ENCODE peak calls at places on chromosomes 13 and 19, in eight cellular contexts. One of them, this sample, is unnamed.

GRCh38 chr19:29610213-29610573 is 4.1 kb downstream of the POP4 start:
- DNase-seq in stimulated activated CD8-positive, alpha-beta memory T cell treated with anti-CD3 and anti-CD28 coated beads, Interleukin-4, amount 100 ng/mL, for 1 hour: no peak
- DNase-seq in stimulated activated CD4-positive, alpha-beta T cell treated with anti-CD3 and anti-CD28 coated beads, TNF-alpha, amount 100 ng/mL, for 24 hours: no peak
- DNase-seq in pancreas: no peak
- DNase-seq in PC-3: no peak
- DNase-seq in mucosa of gallbladder: no peak
- DNase-seq in amygdala: no peak
- DNase-seq in HL-60: no peak
- DNase-seq in this sample: no peak

GRCh38 chr13:26914624-26915023 is 154.0 kb upstream of the GPR12 start:
- DNase-seq in stimulated activated CD8-positive, alpha-beta memory T cell treated with anti-CD3 and anti-CD28 coated beads, Interleukin-4, amount 100 ng/mL, for 1 hour: no peak
- DNase-seq in stimulated activated CD4-positive, alpha-beta T cell treated with anti-CD3 and anti-CD28 coated beads, TNF-alpha, amount 100 ng/mL, for 24 hours: no peak
- DNase-seq in pancreas: no peak
- DNase-seq in PC-3: no peak
- DNase-seq in mucosa of gallbladder: no peak
- DNase-seq in amygdala: no peak
- DNase-seq in HL-60: no peak
- DNase-seq in this sample: peak; percentile 53

GRCh38 chr13:94344126-94344863 is 135.2 kb downstream of the DCT start:
- DNase-seq in stimulated activated CD8-positive, alpha-beta memory T cell treated with anti-CD3 and anti-CD28 coated beads, Interleukin-4, amount 100 ng/mL, for 1 hour: no peak
- DNase-seq in stimulated activated CD4-positive, alpha-beta T cell treated with anti-CD3 and anti-CD28 coated beads, TNF-alpha, amount 100 ng/mL, for 24 hours: no peak
- DNase-seq in pancreas: no peak
- DNase-seq in PC-3: no peak
- DNase-seq in mucosa of gallbladder: no peak
- DNase-seq in amygdala: no peak
- DNase-seq in HL-60: no peak
- DNase-seq in this sample: no peak

GRCh38 chr13:113584870-113585671 is 518 bp downstream of the TFDP1 start:
- DNase-seq in stimulated activated CD8-positive, alpha-beta memory T cell treated with anti-CD3 and anti-CD28 coated beads, Interleukin-4, amount 100 ng/mL, for 1 hour: no peak
- DNase-seq in stimulated activated CD4-positive, alpha-beta T cell treated with anti-CD3 and anti-CD28 coated beads, TNF-alpha, amount 100 ng/mL, for 24 hours: no peak
- DNase-seq in pancreas: no peak
- DNase-seq in PC-3: peak; percentile 11
- DNase-seq in mucosa of gallbladder: no peak
- DNase-seq in amygdala: no peak
- DNase-seq in HL-60: no peak
- DNase-seq in this sample: peak; percentile 34

GRCh38 chr13:66077286-66077685 is 1152.8 kb downstream of the PCDH9 start:
- DNase-seq in stimulated activated CD8-positive, alpha-beta memory T cell treated with anti-CD3 and anti-CD28 coated beads, Interleukin-4, amount 100 ng/mL, for 1 hour: no peak
- DNase-seq in stimulated activated CD4-positive, alpha-beta T cell treated with anti-CD3 and anti-CD28 coated beads, TNF-alpha, amount 100 ng/mL, for 24 hours: no peak
- DNase-seq in pancreas: no peak
- DNase-seq in PC-3: peak; percentile 38
- DNase-seq in mucosa of gallbladder: no peak
- DNase-seq in amygdala: no peak
- DNase-seq in HL-60: peak; percentile 22
- DNase-seq in this sample: no peak

GRCh38 chr19:55777528-55777927 is 8.6 kb downstream of the RFPL4AL1 start:
- DNase-seq in stimulated activated CD8-positive, alpha-beta memory T cell treated with anti-CD3 and anti-CD28 coated beads, Interleukin-4, amount 100 ng/mL, for 1 hour: no peak
- DNase-seq in stimulated activated CD4-positive, alpha-beta T cell treated with anti-CD3 and anti-CD28 coated beads, TNF-alpha, amount 100 ng/mL, for 24 hours: no peak
- DNase-seq in pancreas: no peak
- DNase-seq in PC-3: peak; percentile 30
- DNase-seq in mucosa of gallbladder: no peak
- DNase-seq in amygdala: no peak
- DNase-seq in HL-60: no peak
- DNase-seq in this sample: peak; percentile 35

GRCh38 chr13:49693191-49693733 is 2.0 kb upstream of the EBPL start:
- DNase-seq in stimulated activated CD8-positive, alpha-beta memory T cell treated with anti-CD3 and anti-CD28 coated beads, Interleukin-4, amount 100 ng/mL, for 1 hour: no peak
- DNase-seq in stimulated activated CD4-positive, alpha-beta T cell treated with anti-CD3 and anti-CD28 coated beads, TNF-alpha, amount 100 ng/mL, for 24 hours: no peak
- DNase-seq in pancreas: no peak
- DNase-seq in PC-3: peak; percentile 76
- DNase-seq in mucosa of gallbladder: no peak
- DNase-seq in amygdala: no peak
- DNase-seq in HL-60: no peak
- DNase-seq in this sample: no peak

GRCh38 chr19:3097442-3097871 is 3.3 kb downstream of the GNA11 start:
- DNase-seq in stimulated activated CD8-positive, alpha-beta memory T cell treated with anti-CD3 and anti-CD28 coated beads, Interleukin-4, amount 100 ng/mL, for 1 hour: no peak
- DNase-seq in stimulated activated CD4-positive, alpha-beta T cell treated with anti-CD3 and anti-CD28 coated beads, TNF-alpha, amount 100 ng/mL, for 24 hours: no peak
- DNase-seq in pancreas: no peak
- DNase-seq in PC-3: no peak
- DNase-seq in mucosa of gallbladder: no peak
- DNase-seq in amygdala: no peak
- DNase-seq in HL-60: no peak
- DNase-seq in this sample: no peak

GRCh38 chr13:111201304-111201940 is 86.3 kb downstream of the ARHGEF7 start:
- DNase-seq in stimulated activated CD8-positive, alpha-beta memory T cell treated with anti-CD3 and anti-CD28 coated beads, Interleukin-4, amount 100 ng/mL, for 1 hour: no peak
- DNase-seq in stimulated activated CD4-positive, alpha-beta T cell treated with anti-CD3 and anti-CD28 coated beads, TNF-alpha, amount 100 ng/mL, for 24 hours: no peak
- DNase-seq in pancreas: no peak
- DNase-seq in PC-3: no peak
- DNase-seq in mucosa of gallbladder: no peak
- DNase-seq in amygdala: no peak
- DNase-seq in HL-60: peak; percentile 57
- DNase-seq in this sample: no peak

GRCh38 chr13:30916991-30917390 is 10.9 kb downstream of the MEDAG start:
- DNase-seq in stimulated activated CD8-positive, alpha-beta memory T cell treated with anti-CD3 and anti-CD28 coated beads, Interleukin-4, amount 100 ng/mL, for 1 hour: no peak
- DNase-seq in stimulated activated CD4-positive, alpha-beta T cell treated with anti-CD3 and anti-CD28 coated beads, TNF-alpha, amount 100 ng/mL, for 24 hours: no peak
- DNase-seq in pancreas: no peak
- DNase-seq in PC-3: no peak
- DNase-seq in mucosa of gallbladder: no peak
- DNase-seq in amygdala: no peak
- DNase-seq in HL-60: no peak
- DNase-seq in this sample: no peak

GRCh38 chr13:44932850-44933251 is 56.4 kb downstream of the NUFIP1 start:
- DNase-seq in stimulated activated CD8-positive, alpha-beta memory T cell treated with anti-CD3 and anti-CD28 coated beads, Interleukin-4, amount 100 ng/mL, for 1 hour: no peak
- DNase-seq in stimulated activated CD4-positive, alpha-beta T cell treated with anti-CD3 and anti-CD28 coated beads, TNF-alpha, amount 100 ng/mL, for 24 hours: no peak
- DNase-seq in pancreas: no peak
- DNase-seq in PC-3: peak; percentile 76
- DNase-seq in mucosa of gallbladder: no peak
- DNase-seq in amygdala: no peak
- DNase-seq in HL-60: no peak
- DNase-seq in this sample: no peak

GRCh38 chr19:10001899-10002298 is 8.4 kb downstream of the COL5A3 start:
- DNase-seq in stimulated activated CD8-positive, alpha-beta memory T cell treated with anti-CD3 and anti-CD28 coated beads, Interleukin-4, amount 100 ng/mL, for 1 hour: no peak
- DNase-seq in stimulated activated CD4-positive, alpha-beta T cell treated with anti-CD3 and anti-CD28 coated beads, TNF-alpha, amount 100 ng/mL, for 24 hours: no peak
- DNase-seq in pancreas: no peak
- DNase-seq in PC-3: peak; percentile 32
- DNase-seq in mucosa of gallbladder: peak; percentile 33
- DNase-seq in amygdala: no peak
- DNase-seq in HL-60: no peak
- DNase-seq in this sample: peak; percentile 59

GRCh38 chr13:111962431-111962891 is 104.5 kb upstream of the SOX1 start:
- DNase-seq in stimulated activated CD8-positive, alpha-beta memory T cell treated with anti-CD3 and anti-CD28 coated beads, Interleukin-4, amount 100 ng/mL, for 1 hour: no peak
- DNase-seq in stimulated activated CD4-positive, alpha-beta T cell treated with anti-CD3 and anti-CD28 coated beads, TNF-alpha, amount 100 ng/mL, for 24 hours: no peak
- DNase-seq in pancreas: no peak
- DNase-seq in PC-3: peak; percentile 2
- DNase-seq in mucosa of gallbladder: no peak
- DNase-seq in amygdala: no peak
- DNase-seq in HL-60: peak; percentile 8
- DNase-seq in this sample: no peak

GRCh38 chr13:48160879-48161278 is 66.0 kb upstream of the MED4 start:
- DNase-seq in stimulated activated CD8-positive, alpha-beta memory T cell treated with anti-CD3 and anti-CD28 coated beads, Interleukin-4, amount 100 ng/mL, for 1 hour: no peak
- DNase-seq in stimulated activated CD4-positive, alpha-beta T cell treated with anti-CD3 and anti-CD28 coated beads, TNF-alpha, amount 100 ng/mL, for 24 hours: no peak
- DNase-seq in pancreas: no peak
- DNase-seq in PC-3: peak; percentile 44
- DNase-seq in mucosa of gallbladder: no peak
- DNase-seq in amygdala: no peak
- DNase-seq in HL-60: no peak
- DNase-seq in this sample: no peak

GRCh38 chr19:42397315-42398166 is 7.4 kb upstream of the CNFN start:
- DNase-seq in stimulated activated CD8-positive, alpha-beta memory T cell treated with anti-CD3 and anti-CD28 coated beads, Interleukin-4, amount 100 ng/mL, for 1 hour: no peak
- DNase-seq in stimulated activated CD4-positive, alpha-beta T cell treated with anti-CD3 and anti-CD28 coated beads, TNF-alpha, amount 100 ng/mL, for 24 hours: no peak
- DNase-seq in pancreas: no peak
- DNase-seq in PC-3: no peak
- DNase-seq in mucosa of gallbladder: no peak
- DNase-seq in amygdala: no peak
- DNase-seq in HL-60: no peak
- DNase-seq in this sample: peak; percentile 22

GRCh38 chr19:4589579-4590410 is 30.3 kb upstream of the SEMA6B start:
- DNase-seq in stimulated activated CD8-positive, alpha-beta memory T cell treated with anti-CD3 and anti-CD28 coated beads, Interleukin-4, amount 100 ng/mL, for 1 hour: no peak
- DNase-seq in stimulated activated CD4-positive, alpha-beta T cell treated with anti-CD3 and anti-CD28 coated beads, TNF-alpha, amount 100 ng/mL, for 24 hours: no peak
- DNase-seq in pancreas: no peak
- DNase-seq in PC-3: peak; percentile 30
- DNase-seq in mucosa of gallbladder: no peak
- DNase-seq in amygdala: no peak
- DNase-seq in HL-60: no peak
- DNase-seq in this sample: no peak

GRCh38 chr19:4688587-4688986 is 18.4 kb upstream of the MYDGF start:
- DNase-seq in stimulated activated CD8-positive, alpha-beta memory T cell treated with anti-CD3 and anti-CD28 coated beads, Interleukin-4, amount 100 ng/mL, for 1 hour: no peak
- DNase-seq in stimulated activated CD4-positive, alpha-beta T cell treated with anti-CD3 and anti-CD28 coated beads, TNF-alpha, amount 100 ng/mL, for 24 hours: no peak
- DNase-seq in pancreas: no peak
- DNase-seq in PC-3: no peak
- DNase-seq in mucosa of gallbladder: no peak
- DNase-seq in amygdala: no peak
- DNase-seq in HL-60: no peak
- DNase-seq in this sample: no peak

GRCh38 chr19:10339380-10339960 is at the start of gene ICAM3:
- DNase-seq in stimulated activated CD8-positive, alpha-beta memory T cell treated with anti-CD3 and anti-CD28 coated beads, Interleukin-4, amount 100 ng/mL, for 1 hour: peak; percentile 45
- DNase-seq in stimulated activated CD4-positive, alpha-beta T cell treated with anti-CD3 and anti-CD28 coated beads, TNF-alpha, amount 100 ng/mL, for 24 hours: peak; percentile 42
- DNase-seq in pancreas: no peak
- DNase-seq in PC-3: no peak
- DNase-seq in mucosa of gallbladder: no peak
- DNase-seq in amygdala: no peak
- DNase-seq in HL-60: peak; percentile 41
- DNase-seq in this sample: no peak

GRCh38 chr19:56476671-56477428 is at the start of gene ZNF667:
- DNase-seq in stimulated activated CD8-positive, alpha-beta memory T cell treated with anti-CD3 and anti-CD28 coated beads, Interleukin-4, amount 100 ng/mL, for 1 hour: no peak
- DNase-seq in stimulated activated CD4-positive, alpha-beta T cell treated with anti-CD3 and anti-CD28 coated beads, TNF-alpha, amount 100 ng/mL, for 24 hours: peak; percentile 0
- DNase-seq in pancreas: peak; percentile 17
- DNase-seq in PC-3: peak; percentile 46
- DNase-seq in mucosa of gallbladder: no peak
- DNase-seq in amygdala: no peak
- DNase-seq in HL-60: peak; percentile 32
- DNase-seq in this sample: no peak

GRCh38 chr13:30322428-30322827 is 15.1 kb upstream of the KATNAL1 start:
- DNase-seq in stimulated activated CD8-positive, alpha-beta memory T cell treated with anti-CD3 and anti-CD28 coated beads, Interleukin-4, amount 100 ng/mL, for 1 hour: no peak
- DNase-seq in stimulated activated CD4-positive, alpha-beta T cell treated with anti-CD3 and anti-CD28 coated beads, TNF-alpha, amount 100 ng/mL, for 24 hours: no peak
- DNase-seq in pancreas: no peak
- DNase-seq in PC-3: no peak
- DNase-seq in mucosa of gallbladder: no peak
- DNase-seq in amygdala: no peak
- DNase-seq in HL-60: no peak
- DNase-seq in this sample: no peak

GRCh38 chr13:28181413-28181812 is 43.1 kb downstream of the PAN3 start:
- DNase-seq in stimulated activated CD8-positive, alpha-beta memory T cell treated with anti-CD3 and anti-CD28 coated beads, Interleukin-4, amount 100 ng/mL, for 1 hour: no peak
- DNase-seq in stimulated activated CD4-positive, alpha-beta T cell treated with anti-CD3 and anti-CD28 coated beads, TNF-alpha, amount 100 ng/mL, for 24 hours: no peak
- DNase-seq in pancreas: no peak
- DNase-seq in PC-3: peak; percentile 83
- DNase-seq in mucosa of gallbladder: no peak
- DNase-seq in amygdala: no peak
- DNase-seq in HL-60: no peak
- DNase-seq in this sample: no peak

GRCh38 chr13:26400545-26400944 is 146.6 kb downstream of the CDK8 start:
- DNase-seq in stimulated activated CD8-positive, alpha-beta memory T cell treated with anti-CD3 and anti-CD28 coated beads, Interleukin-4, amount 100 ng/mL, for 1 hour: no peak
- DNase-seq in stimulated activated CD4-positive, alpha-beta T cell treated with anti-CD3 and anti-CD28 coated beads, TNF-alpha, amount 100 ng/mL, for 24 hours: no peak
- DNase-seq in pancreas: no peak
- DNase-seq in PC-3: no peak
- DNase-seq in mucosa of gallbladder: no peak
- DNase-seq in amygdala: no peak
- DNase-seq in HL-60: no peak
- DNase-seq in this sample: no peak

GRCh38 chr19:55369651-55370304 is 485 bp downstream of the IL11 start:
- DNase-seq in stimulated activated CD8-positive, alpha-beta memory T cell treated with anti-CD3 and anti-CD28 coated beads, Interleukin-4, amount 100 ng/mL, for 1 hour: no peak
- DNase-seq in stimulated activated CD4-positive, alpha-beta T cell treated with anti-CD3 and anti-CD28 coated beads, TNF-alpha, amount 100 ng/mL, for 24 hours: no peak
- DNase-seq in pancreas: no peak
- DNase-seq in PC-3: peak; percentile 72
- DNase-seq in mucosa of gallbladder: no peak
- DNase-seq in amygdala: no peak
- DNase-seq in HL-60: no peak
- DNase-seq in this sample: no peak

GRCh38 chr19:13502231-13502630 is 4.0 kb downstream of the CACNA1A start:
- DNase-seq in stimulated activated CD8-positive, alpha-beta memory T cell treated with anti-CD3 and anti-CD28 coated beads, Interleukin-4, amount 100 ng/mL, for 1 hour: no peak
- DNase-seq in stimulated activated CD4-positive, alpha-beta T cell treated with anti-CD3 and anti-CD28 coated beads, TNF-alpha, amount 100 ng/mL, for 24 hours: no peak
- DNase-seq in pancreas: no peak
- DNase-seq in PC-3: no peak
- DNase-seq in mucosa of gallbladder: no peak
- DNase-seq in amygdala: no peak
- DNase-seq in HL-60: no peak
- DNase-seq in this sample: no peak

GRCh38 chr19:3471954-3472655 is 8.2 kb downstream of the SMIM24 start:
- DNase-seq in stimulated activated CD8-positive, alpha-beta memory T cell treated with anti-CD3 and anti-CD28 coated beads, Interleukin-4, amount 100 ng/mL, for 1 hour: no peak
- DNase-seq in stimulated activated CD4-positive, alpha-beta T cell treated with anti-CD3 and anti-CD28 coated beads, TNF-alpha, amount 100 ng/mL, for 24 hours: no peak
- DNase-seq in pancreas: no peak
- DNase-seq in PC-3: peak; percentile 8
- DNase-seq in mucosa of gallbladder: no peak
- DNase-seq in amygdala: no peak
- DNase-seq in HL-60: no peak
- DNase-seq in this sample: no peak

GRCh38 chr13:31310781-31311180 is 111.0 kb downstream of the B3GLCT start:
- DNase-seq in stimulated activated CD8-positive, alpha-beta memory T cell treated with anti-CD3 and anti-CD28 coated beads, Interleukin-4, amount 100 ng/mL, for 1 hour: no peak
- DNase-seq in stimulated activated CD4-positive, alpha-beta T cell treated with anti-CD3 and anti-CD28 coated beads, TNF-alpha, amount 100 ng/mL, for 24 hours: no peak
- DNase-seq in pancreas: no peak
- DNase-seq in PC-3: no peak
- DNase-seq in mucosa of gallbladder: no peak
- DNase-seq in amygdala: no peak
- DNase-seq in HL-60: no peak
- DNase-seq in this sample: no peak

GRCh38 chr13:24276310-24276709 is 33.1 kb upstream of the C1QTNF9 start:
- DNase-seq in stimulated activated CD8-positive, alpha-beta memory T cell treated with anti-CD3 and anti-CD28 coated beads, Interleukin-4, amount 100 ng/mL, for 1 hour: no peak
- DNase-seq in stimulated activated CD4-positive, alpha-beta T cell treated with anti-CD3 and anti-CD28 coated beads, TNF-alpha, amount 100 ng/mL, for 24 hours: no peak
- DNase-seq in pancreas: no peak
- DNase-seq in PC-3: no peak
- DNase-seq in mucosa of gallbladder: no peak
- DNase-seq in amygdala: no peak
- DNase-seq in HL-60: no peak
- DNase-seq in this sample: no peak

GRCh38 chr13:22549126-22549525 is 631.7 kb upstream of the SGCG start:
- DNase-seq in stimulated activated CD8-positive, alpha-beta memory T cell treated with anti-CD3 and anti-CD28 coated beads, Interleukin-4, amount 100 ng/mL, for 1 hour: no peak
- DNase-seq in stimulated activated CD4-positive, alpha-beta T cell treated with anti-CD3 and anti-CD28 coated beads, TNF-alpha, amount 100 ng/mL, for 24 hours: no peak
- DNase-seq in pancreas: no peak
- DNase-seq in PC-3: no peak
- DNase-seq in mucosa of gallbladder: no peak
- DNase-seq in amygdala: no peak
- DNase-seq in HL-60: no peak
- DNase-seq in this sample: no peak

GRCh38 chr19:48560095-48560530 is 8.1 kb downstream of the SULT2B1 start:
- DNase-seq in stimulated activated CD8-positive, alpha-beta memory T cell treated with anti-CD3 and anti-CD28 coated beads, Interleukin-4, amount 100 ng/mL, for 1 hour: no peak
- DNase-seq in stimulated activated CD4-positive, alpha-beta T cell treated with anti-CD3 and anti-CD28 coated beads, TNF-alpha, amount 100 ng/mL, for 24 hours: no peak
- DNase-seq in pancreas: no peak
- DNase-seq in PC-3: no peak
- DNase-seq in mucosa of gallbladder: no peak
- DNase-seq in amygdala: no peak
- DNase-seq in HL-60: no peak
- DNase-seq in this sample: peak; percentile 54

This sample was measured in HT-29.